ENCODE peak calls at places on chromosomes 2 and 18, in five cellular contexts. L is transverse colon, E is heart left ventricle, D is breast epithelium, C is H9. X is an unnamed sample. For H3K4me1, the result is how much of the 10 kb centered on the place peaks cover.

GRCh38 chr18:8607776-8608682 is 1.2 kb upstream of the RAB12 start:
- DNase-seq in L (no peak), C (no peak), E (no peak), D (no peak), X (no peak)

GRCh38 chr2:236548179-236548918 is 21.3 kb upstream of the ACKR3 start:
- DNase-seq in L (no peak), D (no peak), C (no peak), E (no peak), X (no peak)

GRCh38 chr18:11040823-11041712 is 108.3 kb downstream of the PIEZO2 start:
- DNase-seq in L (peak), D (no peak), E (no peak), C (peak), X (no peak)

GRCh38 chr2:217189131-217189530 is 329.3 kb upstream of the TNP1 start:
- DNase-seq in C (no peak), D (no peak), E (no peak), L (no peak), X (no peak)

GRCh38 chr2:208819190-208819589 is 412.6 kb downstream of the PTH2R start:
- DNase-seq in E (no peak), C (no peak), L (no peak), D (no peak), X (no peak)

GRCh38 chr2:30664761-30665358 is 142.4 kb downstream of the CAPN13 start:
- DNase-seq in E (no peak), L (no peak), C (peak), D (no peak), X (no peak)

GRCh38 chr2:43082111-43082877 is 144.1 kb downstream of the ZFP36L2 start:
- DNase-seq in L (no peak), D (no peak), E (peak), C (no peak), X (no peak)

GRCh38 chr2:39118786-39119499 is 1.9 kb downstream of the SOS1 start:
- DNase-seq in E (no peak), L (no peak), C (no peak), D (no peak), X (no peak)

GRCh38 chr2:65528241-65528574 is 95.8 kb upstream of the SPRED2 start:
- DNase-seq in C (no peak), L (no peak), E (no peak), D (no peak), X (no peak)

GRCh38 chr18:79405781-79406575 is 10.2 kb downstream of the NFATC1 start:
- DNase-seq in C (no peak), E (peak), L (peak), D (no peak), X (peak)

GRCh38 chr2:171923206-171923605 is 945 bp downstream of the HAT1 start:
- DNase-seq in D (no peak), C (no peak), E (no peak), L (no peak), X (no peak)

GRCh38 chr2:213145723-213146242 is 5.6 kb downstream of the IKZF2 start:
- DNase-seq in E (no peak), D (no peak), L (no peak), C (no peak), X (no peak)

GRCh38 chr2:204795156-204795555 is 249.9 kb downstream of the PARD3B start:
- DNase-seq in C (no peak), D (no peak), E (no peak), L (no peak), X (no peak)

GRCh38 chr2:45755585-45756330 is 104.3 kb downstream of the PRKCE start:
- DNase-seq in D (no peak), L (no peak), C (no peak), E (no peak), X (no peak)

GRCh38 chr2:174240097-174240496 is 8.2 kb downstream of the OLA1 start:
- DNase-seq in C (no peak), D (no peak), E (no peak), L (no peak), X (no peak)

GRCh38 chr18:59823611-59824195 is 76.1 kb upstream of the PMAIP1 start:
- DNase-seq in L (peak), D (no peak), E (no peak), C (peak), X (peak)

GRCh38 chr2:222939208-222939846 is 78.5 kb downstream of the ACSL3 start:
- DNase-seq in E (no peak), C (peak), D (no peak), L (peak), X (no peak)

GRCh38 chr2:24276349-24276899 is 83.9 kb downstream of the ITSN2 start:
- DNase-seq in C (no peak), E (no peak), D (no peak), L (no peak), X (no peak)

GRCh38 chr2:188519133-188519532 is 227.5 kb downstream of the GULP1 start:
- DNase-seq in L (no peak), E (no peak), D (no peak), C (no peak), X (no peak)

GRCh38 chr2:45131587-45131986 is 122.3 kb upstream of the SIX2 start:
- DNase-seq in C (no peak), D (no peak), L (no peak), E (no peak), X (no peak)

GRCh38 chr2:119545754-119546445 is 1.7 kb downstream of the CFAP221 start:
- DNase-seq in E (no peak), C (no peak), L (no peak), D (no peak), X (no peak)

GRCh38 chr2:177710003-177710411 is 317.4 kb downstream of the AGPS start:
- DNase-seq in E (no peak), L (no peak), C (no peak), D (no peak), X (no peak)

GRCh38 chr2:101830555-101830954 is 133.0 kb downstream of the MAP4K4 start:
- DNase-seq in D (no peak), E (no peak), C (no peak), L (no peak), X (no peak)

DNA sequence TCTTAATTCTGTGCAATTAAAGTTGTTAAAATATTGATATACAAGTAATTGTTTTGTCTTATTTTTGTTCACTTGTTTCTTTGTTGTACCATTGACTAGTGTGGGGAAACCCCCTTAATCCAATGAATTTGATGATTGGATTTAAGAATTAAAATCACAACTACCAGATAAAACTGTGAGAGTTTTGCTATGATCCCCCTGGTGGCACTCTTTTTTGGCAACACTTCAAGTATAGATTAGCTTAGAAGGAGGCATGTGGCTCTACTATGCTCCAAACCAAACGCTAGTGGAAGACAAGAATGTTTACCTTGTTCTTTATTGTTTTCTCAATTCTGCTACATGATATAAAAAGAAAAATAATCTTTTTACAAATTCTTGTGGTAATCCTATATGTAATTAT is 477.8 kb upstream of the ETAA1 start:
- DNase-seq in C (no peak), D (no peak), L (no peak), E (no peak), X (no peak)
- TF ChIP-seq CTCF in C (peak), D (no peak), L (no peak), E (no peak), X (no peak)

GRCh38 chr18:48571619-48572384 is 33.0 kb downstream of the CTIF start:
- DNase-seq in L (no peak), C (no peak), E (no peak), D (no peak), X (no peak)

GRCh38 chr18:48572402-48573126 is 33.7 kb downstream of the CTIF start:
- DNase-seq in C (no peak), L (no peak), E (no peak), D (no peak), X (no peak)

GRCh38 chr18:48575301-48575657 is 36.4 kb downstream of the CTIF start:
- DNase-seq in E (no peak), L (no peak), C (no peak), D (no peak), X (no peak)

GRCh38 chr18:48574667-48575300 is 36.0 kb downstream of the CTIF start:
- DNase-seq in C (no peak), L (no peak), D (no peak), E (no peak), X (no peak)

GRCh38 chr18:48573632-48574293 is 34.9 kb downstream of the CTIF start:
- DNase-seq in L (no peak), C (peak), E (no peak), D (no peak), X (no peak)
- H3K27ac ChIP-seq in L (no peak), C (no peak), E (no peak), D (no peak), X (no peak)

GRCh38 chr2:37361994-37362698 is 17.7 kb downstream of the QPCT start:
- DNase-seq in E (no peak), L (no peak), D (no peak), C (no peak), X (no peak)
- H3K4me1 ChIP-seq in E (under half), L (under half), D (under half), C (under half), X (under half)

GRCh38 chr18:73807551-73808192 is 340.0 kb downstream of the FBXO15 start:
- DNase-seq in E (no peak), D (no peak), C (no peak), L (no peak), X (no peak)

GRCh38 chr18:73812423-73812822 is 335.2 kb downstream of the FBXO15 start:
- DNase-seq in D (no peak), C (no peak), E (no peak), L (no peak), X (no peak)
- TF ChIP-seq CTCF in D (no peak), C (no peak), E (no peak), L (no peak), X (no peak)

DNA sequence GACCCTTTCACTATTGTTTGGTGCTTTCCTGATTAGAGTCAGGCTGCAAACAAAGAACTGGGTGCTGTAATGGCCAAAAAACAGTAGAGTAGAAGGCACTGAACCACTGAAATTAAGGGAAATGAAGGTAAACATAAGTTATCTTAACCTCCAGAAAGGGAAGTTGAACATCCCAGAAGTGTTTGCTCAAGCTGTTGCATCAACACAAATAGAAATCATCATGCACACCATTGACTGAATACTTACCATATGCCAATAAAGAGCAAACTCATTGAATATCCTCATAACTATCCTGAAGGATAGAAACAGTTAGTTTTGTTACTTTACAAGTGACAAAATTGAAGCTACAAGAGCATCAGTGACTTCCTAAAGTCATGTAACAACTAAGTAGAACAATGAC is 477.4 kb upstream of the CHST9 start:
- DNase-seq in D (no peak), C (no peak), E (no peak), L (no peak), X (no peak)
- H3K27ac ChIP-seq in D (no peak), C (no peak), E (no peak), L (no peak), X (no peak)

GRCh38 chr2:46963210-46963609 is 47.6 kb upstream of the MCFD2 start:
- DNase-seq in E (no peak), D (no peak), L (no peak), C (no peak), X (no peak)

GRCh38 chr2:46963961-46964673 is 48.5 kb upstream of the MCFD2 start:
- DNase-seq in C (no peak), E (no peak), D (no peak), L (no peak), X (no peak)

GRCh38 chr2:46960618-46961017 is 45.0 kb upstream of the MCFD2 start:
- DNase-seq in L (no peak), C (no peak), D (no peak), E (no peak), X (no peak)

GRCh38 chr2:46964835-46965560 is 49.4 kb upstream of the MCFD2 start:
- DNase-seq in D (no peak), L (no peak), E (no peak), C (no peak), X (no peak)

DNA sequence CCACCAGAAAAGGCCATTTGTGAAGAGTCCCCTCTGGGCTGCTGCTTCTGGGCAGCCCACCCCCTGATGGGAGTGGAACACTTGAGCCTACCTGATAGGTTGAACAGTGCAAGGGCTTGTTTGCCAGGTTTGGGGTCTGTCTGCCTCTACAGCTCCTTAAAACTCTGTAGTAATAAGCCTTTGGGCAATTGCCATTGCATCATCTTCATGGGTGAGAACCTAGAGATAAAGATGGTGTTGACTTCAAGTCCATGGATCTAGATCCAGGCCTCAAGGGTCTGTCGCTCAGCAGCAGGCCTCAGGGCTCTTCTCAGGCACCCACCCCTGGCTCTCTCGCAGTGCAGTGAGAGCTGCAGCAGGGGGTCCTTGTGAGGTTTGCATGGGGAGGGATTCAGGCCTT is 47.1 kb upstream of the MCFD2 start:
- DNase-seq in L (no peak), D (no peak), C (no peak), E (no peak), X (no peak)
- H3K4me1 ChIP-seq in L (under half), D (under half), C (under half), E (under half), X (under half)

GRCh38 chr2:66667852-66668251 is 232.9 kb downstream of the MEIS1 start:
- DNase-seq in D (no peak), L (no peak), E (no peak), C (no peak), X (no peak)

GRCh38 chr2:66661253-66662173 is 226.6 kb downstream of the MEIS1 start:
- DNase-seq in C (no peak), L (no peak), E (no peak), D (no peak), X (no peak)

GRCh38 chr2:66667288-66667780 is 232.4 kb downstream of the MEIS1 start:
- DNase-seq in L (no peak), C (no peak), D (no peak), E (no peak), X (no peak)

GRCh38 chr2:66660804-66661203 is 225.9 kb downstream of the MEIS1 start:
- DNase-seq in E (no peak), C (no peak), D (no peak), L (no peak), X (no peak)

GRCh38 chr2:66665124-66665984 is 230.4 kb downstream of the MEIS1 start:
- DNase-seq in L (no peak), D (no peak), E (no peak), C (no peak), X (no peak)
- TF ChIP-seq CTCF in L (no peak), D (no peak), E (no peak), C (no peak), X (no peak)

GRCh38 chr2:54387592-54387991 is 68.5 kb upstream of the SPTBN1 start:
- DNase-seq in D (no peak), E (no peak), C (no peak), L (no peak), X (no peak)
- H3K27ac ChIP-seq in D (peak), E (peak), C (no peak), L (peak), X (no peak)

DNA sequence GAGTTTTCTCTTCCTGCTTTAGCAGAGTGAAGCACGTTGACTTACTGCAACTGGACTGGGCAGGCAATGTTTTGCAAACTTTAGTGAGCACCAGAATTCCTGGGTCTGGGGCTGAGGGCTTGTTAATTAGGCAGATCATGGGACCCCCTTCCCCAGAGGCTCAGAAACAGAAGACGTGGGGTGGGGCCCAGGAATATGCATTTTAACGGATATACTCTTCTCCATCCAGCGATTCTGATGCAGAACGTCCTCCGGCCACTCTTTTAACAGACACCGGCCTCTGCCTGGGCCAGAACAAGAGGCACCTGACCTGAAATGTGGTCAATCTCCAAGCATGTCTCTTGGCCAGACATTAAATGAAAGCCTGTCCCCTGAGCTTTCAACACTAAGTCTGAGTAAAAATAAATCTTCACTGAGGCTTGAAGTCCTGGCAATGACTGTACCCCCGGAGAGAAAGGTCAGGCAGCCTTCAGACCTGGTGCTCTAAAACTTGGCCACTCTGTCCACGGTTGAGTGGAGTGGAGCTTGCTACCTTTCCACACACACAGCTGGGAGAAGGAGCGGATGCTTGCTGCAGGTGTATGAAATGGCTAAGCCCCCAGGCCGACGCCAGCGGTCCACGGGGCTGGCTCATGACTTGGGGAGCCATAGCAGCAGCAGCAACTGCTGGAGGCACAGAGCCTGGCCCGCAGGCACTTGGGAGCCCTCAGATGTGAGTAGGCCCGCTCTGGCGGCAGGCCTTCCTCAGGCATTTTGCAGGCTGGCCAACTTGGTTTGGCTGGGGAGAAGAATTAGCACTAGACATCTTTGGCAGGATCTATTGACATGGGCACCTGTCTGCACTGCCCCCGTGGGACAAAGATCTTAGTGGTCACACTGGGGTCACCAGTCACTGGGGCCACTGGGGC is 79.7 kb downstream of the TMEM17 start:
- DNase-seq in E (no peak), C (no peak), L (no peak), D (no peak), X (no peak)
- H3K4me1 ChIP-seq in E (under half), C (under half), L (under half), D (under half), X (under half)